ENCODE peak calls at places on chromosomes 11 and 22, in four cellular contexts. One of them, this sample, is unnamed.

GRCh38 chr11:66278396-66279091 is 569 bp downstream of the CNIH2 start:
- DNase-seq in GM12878: no peak
- DNase-seq in HepG2: no peak
- DNase-seq in SK-N-SH: peak; percentile 79
- DNase-seq in this sample: peak; percentile 63

GRCh38 chr11:36455658-36456111 is 54.4 kb downstream of the TRAF6 start:
- DNase-seq in SK-N-SH: peak; percentile 35
- DNase-seq in GM12878: no peak
- DNase-seq in HepG2: no peak
- DNase-seq in this sample: peak; percentile 46

GRCh38 chr11:58965246-58965985 is 26.1 kb downstream of the GLYATL1 start:
- DNase-seq in GM12878: no peak
- DNase-seq in SK-N-SH: no peak
- DNase-seq in HepG2: no peak
- DNase-seq in this sample: no peak

GRCh38 chr11:32297629-32298028 is 137.7 kb downstream of the WT1 start:
- DNase-seq in HepG2: no peak
- DNase-seq in SK-N-SH: peak; percentile 38
- DNase-seq in GM12878: no peak
- DNase-seq in this sample: peak; percentile 57

GRCh38 chr11:75315439-75315805 is 36.0 kb downstream of the ARRB1 start:
- DNase-seq in SK-N-SH: no peak
- DNase-seq in HepG2: no peak
- DNase-seq in GM12878: no peak
- DNase-seq in this sample: no peak

GRCh38 chr22:43227231-43227630 is 40.3 kb upstream of the TTLL12 start:
- DNase-seq in HepG2: no peak
- DNase-seq in GM12878: no peak
- DNase-seq in SK-N-SH: peak; percentile 27
- DNase-seq in this sample: no peak

GRCh38 chr11:40393511-40393910 is 1065.9 kb downstream of the LRRC4C start:
- DNase-seq in HepG2: no peak
- DNase-seq in SK-N-SH: no peak
- DNase-seq in GM12878: no peak
- DNase-seq in this sample: no peak

GRCh38 chr11:35932641-35933571 is 11.0 kb upstream of the LDLRAD3 start:
- DNase-seq in HepG2: no peak
- DNase-seq in SK-N-SH: no peak
- DNase-seq in GM12878: no peak
- DNase-seq in this sample: no peak

GRCh38 chr22:36383110-36383581 is 4.6 kb downstream of the MYH9 start:
- DNase-seq in GM12878: peak; percentile 89
- DNase-seq in SK-N-SH: no peak
- DNase-seq in HepG2: no peak
- DNase-seq in this sample: no peak

GRCh38 chr11:82929121-82929520 is 27.6 kb downstream of the DDIAS start:
- DNase-seq in GM12878: no peak
- DNase-seq in HepG2: no peak
- DNase-seq in SK-N-SH: no peak
- DNase-seq in this sample: no peak

GRCh38 chr11:74466916-74467885 is at the start of gene KCNE3:
- DNase-seq in HepG2: no peak
- DNase-seq in SK-N-SH: no peak
- DNase-seq in GM12878: no peak
- DNase-seq in this sample: no peak

GRCh38 chr11:83483808-83484207 is 197.6 kb upstream of the CCDC90B start:
- DNase-seq in GM12878: no peak
- DNase-seq in HepG2: no peak
- DNase-seq in SK-N-SH: no peak
- DNase-seq in this sample: no peak

GRCh38 chr11:66289548-66290331 is 797 bp upstream of the YIF1A start:
- DNase-seq in SK-N-SH: no peak
- DNase-seq in HepG2: no peak
- DNase-seq in GM12878: peak; percentile 45
- DNase-seq in this sample: no peak

GRCh38 chr11:36023922-36024321 is 80.1 kb downstream of the LDLRAD3 start:
- DNase-seq in GM12878: no peak
- DNase-seq in SK-N-SH: no peak
- DNase-seq in HepG2: no peak
- DNase-seq in this sample: no peak

GRCh38 chr22:17565986-17566687 is 2.8 kb downstream of the SLC25A18 start:
- DNase-seq in GM12878: no peak
- DNase-seq in HepG2: no peak
- DNase-seq in SK-N-SH: no peak
- DNase-seq in this sample: no peak

GRCh38 chr22:48798281-48799226 is 1029.1 kb downstream of the BRD1 start:
- DNase-seq in HepG2: no peak
- DNase-seq in SK-N-SH: no peak
- DNase-seq in GM12878: no peak
- DNase-seq in this sample: no peak

GRCh38 chr11:71311928-71312510 is 59.6 kb upstream of the SHANK2 start:
- DNase-seq in SK-N-SH: no peak
- DNase-seq in GM12878: no peak
- DNase-seq in HepG2: no peak
- DNase-seq in this sample: no peak

GRCh38 chr11:35343033-35343598 is 76.2 kb downstream of the SLC1A2 start:
- DNase-seq in SK-N-SH: no peak
- DNase-seq in GM12878: no peak
- DNase-seq in HepG2: no peak
- DNase-seq in this sample: no peak

GRCh38 chr11:20050551-20051333 is 109.5 kb downstream of the DBX1 start:
- DNase-seq in GM12878: no peak
- DNase-seq in SK-N-SH: no peak
- DNase-seq in HepG2: no peak
- DNase-seq in this sample: no peak

DNA sequence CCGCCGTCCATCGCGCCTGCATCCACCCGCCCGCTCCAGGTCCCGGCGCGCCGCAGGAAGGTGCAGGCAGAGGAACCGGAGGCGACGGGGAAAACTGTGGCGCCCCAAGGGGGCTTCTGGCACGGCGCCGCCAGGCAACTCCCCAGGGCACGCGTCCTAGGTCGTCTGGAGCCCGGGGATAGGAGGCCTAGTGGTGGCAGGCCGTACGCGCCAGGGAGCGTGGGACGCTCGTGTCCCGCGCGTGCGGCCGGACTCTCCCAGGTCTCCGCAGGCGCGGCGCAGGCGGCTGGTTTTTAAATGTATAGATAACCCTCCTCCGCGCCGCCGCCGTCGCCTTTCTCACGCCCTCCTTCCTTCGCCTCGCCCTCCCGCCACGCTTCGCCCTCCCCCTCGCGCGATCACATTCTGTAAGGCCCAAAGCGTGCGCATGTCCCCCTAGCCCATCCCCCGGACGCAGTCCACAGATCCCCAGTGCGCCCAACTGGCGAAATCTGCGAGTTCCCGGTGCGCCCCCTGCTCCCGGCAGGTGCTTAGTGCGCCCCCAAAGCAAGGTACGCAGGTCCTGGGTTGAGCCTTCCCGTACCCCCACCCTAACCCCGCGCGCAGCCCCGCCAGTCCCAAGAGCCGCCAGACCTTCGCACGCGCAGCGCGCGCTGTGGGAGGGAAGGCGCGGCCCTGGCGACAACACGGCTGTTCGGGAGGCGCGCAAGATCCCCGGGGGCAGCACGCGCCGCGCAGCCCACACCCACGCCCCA is at the start of gene ASCL2:
- DNase-seq in HepG2: no peak
- DNase-seq in GM12878: no peak
- DNase-seq in SK-N-SH: peak; percentile 43
- DNase-seq in this sample: no peak
- TF ChIP-seq PBX3 in HepG2: no peak
- TF ChIP-seq PBX3 in GM12878: no peak
- TF ChIP-seq PBX3 in SK-N-SH: no peak
- TF ChIP-seq PBX3 in this sample: no peak

GRCh38 chr11:121323208-121323607 is 30.6 kb downstream of the SC5D start:
- DNase-seq in GM12878: no peak
- DNase-seq in SK-N-SH: no peak
- DNase-seq in HepG2: no peak
- DNase-seq in this sample: no peak

GRCh38 chr11:121321614-121322243 is 29.2 kb downstream of the SC5D start:
- DNase-seq in GM12878: no peak
- DNase-seq in SK-N-SH: no peak
- DNase-seq in HepG2: no peak
- DNase-seq in this sample: peak; percentile 15

DNA sequence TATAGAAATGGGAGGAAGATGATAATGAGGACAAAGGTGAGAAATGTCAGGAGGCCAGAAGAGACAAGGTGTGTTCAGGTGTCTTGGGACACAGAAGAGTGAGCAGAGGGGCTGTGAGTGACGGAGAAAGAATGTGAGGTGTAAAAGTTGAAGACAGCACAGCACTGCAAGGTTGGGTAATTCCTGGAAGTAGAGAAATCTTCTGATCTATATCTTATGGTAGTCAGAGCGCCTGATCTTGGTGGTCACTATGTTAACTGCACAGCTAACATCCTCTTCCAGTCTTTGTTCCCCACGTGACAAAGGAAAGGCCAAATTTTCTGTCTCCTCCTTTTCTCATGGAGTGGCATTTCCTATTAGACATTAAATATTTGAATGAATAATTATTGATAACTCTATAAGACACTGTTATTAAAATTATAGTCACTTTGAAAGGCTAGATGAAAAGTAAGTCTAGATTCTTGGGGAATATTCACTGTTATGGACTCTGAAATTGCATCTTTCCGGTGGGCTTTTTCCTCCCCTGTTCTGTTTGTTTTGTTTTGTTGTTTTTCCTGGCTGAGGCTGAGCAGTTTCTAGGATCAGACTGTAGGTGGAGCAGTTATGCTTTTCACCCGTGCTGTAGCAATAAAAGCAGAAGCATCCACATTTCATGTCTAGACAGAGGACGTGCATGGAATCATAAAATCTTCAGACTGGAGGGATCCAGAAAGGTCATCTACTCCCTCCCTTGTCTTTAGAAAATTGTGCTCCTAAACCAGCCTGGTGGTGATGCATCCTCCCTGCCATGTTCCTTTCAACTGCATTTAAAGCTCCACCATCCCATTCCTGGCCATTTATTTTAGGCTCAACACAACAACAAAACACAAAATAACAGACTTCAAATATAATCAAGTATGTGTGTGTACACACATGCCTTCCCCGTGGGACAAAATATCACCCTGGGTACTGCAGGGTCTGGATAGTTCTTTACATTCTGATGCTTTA is 26.6 kb downstream of the SC5D start:
- DNase-seq in SK-N-SH: peak; percentile 68
- DNase-seq in HepG2: peak; percentile 30
- DNase-seq in GM12878: no peak
- DNase-seq in this sample: peak; percentile 26
- TF ChIP-seq CHD2 in SK-N-SH: no peak
- TF ChIP-seq CHD2 in HepG2: no peak
- TF ChIP-seq CHD2 in GM12878: no peak
- TF ChIP-seq CHD2 in this sample: no peak

GRCh38 chr11:126766425-126766824 is 234.1 kb downstream of the KIRREL3 start:
- DNase-seq in SK-N-SH: no peak
- DNase-seq in GM12878: no peak
- DNase-seq in HepG2: no peak
- DNase-seq in this sample: peak; percentile 1
- TF ChIP-seq PBX3 in SK-N-SH: no peak
- TF ChIP-seq PBX3 in GM12878: no peak
- TF ChIP-seq PBX3 in HepG2: no peak
- TF ChIP-seq PBX3 in this sample: no peak

DNA sequence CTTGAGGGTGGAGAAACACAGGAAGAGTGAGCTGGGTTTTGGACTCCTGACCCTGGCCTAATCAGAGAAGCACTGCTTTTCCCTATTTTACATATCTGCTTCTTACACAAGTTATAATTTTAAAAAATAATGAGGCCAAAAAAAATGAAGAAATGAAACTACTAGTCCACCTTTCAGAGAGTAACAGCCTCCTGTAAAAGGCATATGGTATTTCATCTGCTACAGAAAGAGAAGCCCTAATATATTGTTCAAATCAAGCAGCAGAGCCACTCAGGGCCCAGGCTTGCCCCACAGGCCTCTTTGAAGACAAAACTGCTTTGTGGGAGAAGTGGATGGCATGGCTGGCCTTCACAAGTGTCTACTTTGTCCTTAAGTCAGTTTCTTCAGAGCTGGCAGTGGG is 10.0 kb downstream of the DIXDC1 start:
- DNase-seq in HepG2: no peak
- DNase-seq in SK-N-SH: no peak
- DNase-seq in GM12878: no peak
- DNase-seq in this sample: no peak
- TF ChIP-seq CHD2 in HepG2: no peak
- TF ChIP-seq CHD2 in SK-N-SH: no peak
- TF ChIP-seq CHD2 in GM12878: no peak
- TF ChIP-seq CHD2 in this sample: no peak

GRCh38 chr11:63032451-63032850 is 16.8 kb upstream of the SLC22A8 start:
- DNase-seq in GM12878: no peak
- DNase-seq in HepG2: no peak
- DNase-seq in SK-N-SH: no peak
- DNase-seq in this sample: no peak
- TF ChIP-seq PBX3 in GM12878: no peak
- TF ChIP-seq PBX3 in HepG2: no peak
- TF ChIP-seq PBX3 in SK-N-SH: no peak
- TF ChIP-seq PBX3 in this sample: no peak

GRCh38 chr11:9922806-9923205 is 258.9 kb downstream of the SWAP70 start:
- DNase-seq in GM12878: no peak
- DNase-seq in HepG2: no peak
- DNase-seq in SK-N-SH: no peak
- DNase-seq in this sample: no peak
- TF ChIP-seq CHD2 in GM12878: no peak
- TF ChIP-seq CHD2 in HepG2: no peak
- TF ChIP-seq CHD2 in SK-N-SH: no peak
- TF ChIP-seq CHD2 in this sample: no peak

This sample was measured in A549.